ENCODE peak calls at places on chromosomes 5 and 9, in eight cellular contexts. J is T-helper 17 cell; F is left lobe of liver; T is left colon; C is stimulated activated effector memory CD8-positive, alpha-beta T cell treated with anti-CD3 and anti-CD28 coated beads, Interleukin-12 subunit alpha, Interleukin-12 subunit beta, amount 100 ng/mL, for 72 hours; M is upper lobe of right lung; L is CD8-positive, alpha-beta T cell; B is right cardiac atrium. P is an unnamed sample.

GRCh38 chr5:91221917-91222316 is 161.2 kb downstream of the ARRDC3 start:
- ATAC-seq in T (no peak), J (no peak), C (no peak), B (no peak), L (no peak), F (no peak), M (no peak), P (no peak)

GRCh38 chr5:43279548-43280274 is 33.5 kb downstream of the HMGCS1 start:
- ATAC-seq in B (no peak), C (no peak), J (no peak), M (no peak), T (no peak), L (no peak), F (peak), P (no peak)

GRCh38 chr5:110916373-110917049 is 155.0 kb upstream of the TSLP start:
- ATAC-seq in J (no peak), M (peak), F (peak), T (no peak), L (no peak), B (peak), C (no peak), P (no peak)

GRCh38 chr5:1785984-1786383 is 13.7 kb downstream of the MRPL36 start:
- ATAC-seq in F (no peak), L (no peak), M (no peak), C (no peak), J (no peak), T (no peak), B (no peak), P (no peak)

GRCh38 chr9:79687131-79687447 is 115.3 kb downstream of the TLE4 start:
- ATAC-seq in C (peak), B (no peak), F (no peak), T (no peak), M (peak), J (peak), L (peak), P (no peak)

GRCh38 chr5:43631182-43631910 is 28.4 kb downstream of the NNT start:
- ATAC-seq in J (peak), C (peak), F (peak), L (peak), B (peak), M (peak), T (peak), P (peak)

GRCh38 chr5:137619191-137619870 is 116.6 kb downstream of the KLHL3 start:
- ATAC-seq in F (no peak), L (no peak), J (no peak), T (no peak), C (no peak), B (peak), M (peak), P (no peak)

GRCh38 chr9:133269537-133270357 is 5.3 kb downstream of the ABO start:
- ATAC-seq in L (no peak), B (no peak), J (no peak), F (no peak), M (no peak), C (no peak), T (peak), P (no peak)

GRCh38 chr5:135309391-135310327 is 89.4 kb downstream of the MACROH2A1 start:
- ATAC-seq in M (no peak), J (no peak), F (no peak), C (peak), B (no peak), L (no peak), T (no peak), P (no peak)

GRCh38 chr5:137935694-137936093 is 46.4 kb downstream of the PKD2L2 start:
- ATAC-seq in B (no peak), L (no peak), C (no peak), J (no peak), F (no peak), T (no peak), M (no peak), P (no peak)

P was measured in stimulated activated memory B cell treated with anti-CD40 and anti-IgM and Interleukin-4, amounts not matched to agents 10 μg/mL and 1 μg/mL and 100 μg/mL, for 72 hours.